ENCODE peak calls at places on chromosomes 1 and 21, in five cellular contexts. U is NT2/D1, H is lower lobe of right lung, K is testis, V is PC-3. L is an unnamed sample.
A peak's percentile ranks its signal among the peaks of the same experiment; 100 is the strongest.

GRCh38 chr1:207228987-207229386 is 92.5 kb upstream of the CD55 start:
- DNase-seq in U (no peak), H (no peak), K (no peak), V (no peak), L (no peak)

GRCh38 chr1:43564617-43565348 is 34.1 kb downstream of the PTPRF start:
- DNase-seq in U (no peak), H (no peak), K (no peak), V (no peak), L (no peak)

GRCh38 chr1:91806146-91806545 is 79.8 kb downstream of the TGFBR3 start:
- DNase-seq in U (no peak), H (no peak), K (no peak), V (no peak), L (no peak)

GRCh38 chr1:115790356-115790755 is 21.8 kb upstream of the CASQ2 start:
- DNase-seq in U (no peak), H (no peak), K (no peak), V (no peak), L (no peak)

GRCh38 chr1:89632213-89633102 is 462 bp upstream of the LRRC8C start:
- DNase-seq in U (peak; percentile 47), H (peak; percentile 90), K (peak; percentile 84), V (peak; percentile 74), L (peak; percentile 94)

GRCh38 chr1:207316622-207317510 is 4.6 kb upstream of the CD55 start:
- DNase-seq in U (no peak), H (no peak), K (no peak), V (peak; percentile 100), L (no peak)

GRCh38 chr21:33244781-33245105 is 15.0 kb downstream of the IFNAR2 start:
- DNase-seq in U (no peak), H (no peak), K (no peak), V (no peak), L (no peak)

GRCh38 chr1:248611883-248612282 is 14.4 kb upstream of the OR2T10 start:
- DNase-seq in U (no peak), H (no peak), K (no peak), V (peak; percentile 42), L (no peak)

GRCh38 chr1:154972517-154973343 is 1.8 kb upstream of the CKS1B start:
- DNase-seq in U (peak; percentile 99), H (peak; percentile 82), K (peak; percentile 46), V (peak; percentile 99), L (peak; percentile 94)

GRCh38 chr1:33002006-33002405 is 34.7 kb downstream of the AK2 start:
- DNase-seq in U (no peak), H (no peak), K (no peak), V (no peak), L (no peak)

GRCh38 chr21:43734131-43734634 is 15.3 kb downstream of the PDXK start:
- DNase-seq in U (no peak), H (no peak), K (no peak), V (no peak), L (no peak)

GRCh38 chr1:156912861-156913808 is 7.3 kb upstream of the LRRC71 start:
- DNase-seq in U (no peak), H (peak; percentile 68), K (peak; percentile 65), V (no peak), L (no peak)

GRCh38 chr1:24906760-24907490 is 23.2 kb downstream of the RUNX3 start:
- DNase-seq in U (no peak), H (peak; percentile 20), K (no peak), V (no peak), L (peak; percentile 62)

GRCh38 chr1:182183606-182184005 is 122.1 kb upstream of the ZNF648 start:
- DNase-seq in U (no peak), H (no peak), K (no peak), V (peak; percentile 14), L (no peak)

GRCh38 chr1:241336335-241336734 is 20.7 kb downstream of the RGS7 start:
- DNase-seq in U (no peak), H (no peak), K (no peak), V (peak; percentile 82), L (no peak)

GRCh38 chr1:64167176-64167575 is 36.2 kb upstream of the UBE2U start:
- DNase-seq in U (no peak), H (no peak), K (no peak), V (no peak), L (no peak)

GRCh38 chr1:179599623-179600249 is 8.1 kb downstream of the TDRD5 start:
- DNase-seq in U (no peak), H (no peak), K (peak; percentile 41), V (peak; percentile 71), L (no peak)

GRCh38 chr1:156963621-156964020 is 43.2 kb downstream of the LRRC71 start:
- DNase-seq in U (no peak), H (peak; percentile 65), K (no peak), V (no peak), L (no peak)

GRCh38 chr1:156832434-156832833 is 15.8 kb upstream of the SH2D2A start:
- DNase-seq in U (no peak), H (no peak), K (no peak), V (no peak), L (peak; percentile 17)

GRCh38 chr1:21517161-21517589 is 8.0 kb downstream of the ALPL start:
- DNase-seq in U (no peak), H (peak; percentile 71), K (no peak), V (no peak), L (peak; percentile 15)

GRCh38 chr1:224132901-224133300 is 19.0 kb downstream of the FBXO28 start:
- DNase-seq in U (no peak), H (no peak), K (no peak), V (peak; percentile 45), L (no peak)

GRCh38 chr1:25168193-25169071 is 63.9 kb downstream of the SYF2 start:
- DNase-seq in U (no peak), H (no peak), K (no peak), V (peak; percentile 61), L (no peak)

GRCh38 chr1:233299450-233299849 is 3.9 kb upstream of the PCNX2 start:
- DNase-seq in U (no peak), H (no peak), K (no peak), V (peak; percentile 24), L (no peak)

GRCh38 chr1:214378492-214378891 is 97.5 kb downstream of the SMYD2 start:
- DNase-seq in U (no peak), H (no peak), K (no peak), V (no peak), L (no peak)
- H3K36me3 ChIP-seq in U (peaks cover 85% of the 10 kb centered on the region), H (peaks cover 24% of the 10 kb centered on the region), K (no peaks in the 10 kb centered on the region), V (peaks cover 21% of the 10 kb centered on the region), L (peaks cover 25% of the 10 kb centered on the region)

DNA sequence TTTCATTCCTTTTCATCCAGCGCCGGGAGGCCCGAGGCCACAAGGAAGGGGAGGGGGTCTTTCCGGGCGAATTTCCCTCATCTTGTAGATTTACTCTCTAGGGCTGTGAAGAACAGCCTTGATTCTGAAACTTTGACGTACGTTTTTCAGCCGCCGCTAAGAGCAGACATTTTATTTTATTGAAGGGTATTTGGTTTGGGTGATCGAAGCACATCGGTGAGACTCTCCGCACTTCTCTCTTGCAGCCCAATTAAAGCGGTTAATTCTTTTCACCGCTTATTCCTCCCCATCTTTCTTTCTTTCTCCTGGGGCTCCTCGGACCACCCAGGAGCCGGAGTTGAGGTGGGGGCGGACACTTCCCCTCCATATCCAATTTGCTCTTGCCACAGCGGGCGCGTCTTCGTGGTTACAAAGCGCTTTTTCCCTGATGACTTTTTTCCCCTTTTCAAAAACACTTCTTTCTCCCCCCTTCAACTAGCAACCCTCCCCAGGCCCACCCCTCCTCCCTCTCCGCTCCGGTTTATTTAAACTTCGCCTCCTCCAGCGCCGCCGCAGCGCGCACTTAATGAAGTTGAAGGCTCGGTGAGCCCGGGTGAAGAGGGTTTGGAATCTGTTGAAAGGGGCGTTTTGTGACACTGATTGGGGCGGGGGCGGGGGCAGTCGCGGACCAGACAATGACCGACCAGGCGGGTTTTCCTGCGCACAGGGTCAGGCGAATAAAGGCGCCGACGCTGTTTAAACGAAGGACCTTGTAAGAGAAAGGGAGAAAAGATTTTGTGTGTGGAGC is 5.9 kb downstream of the FOXD2 start:
- DNase-seq in U (no peak), H (no peak), K (no peak), V (no peak), L (no peak)
- H3K4me3 ChIP-seq in U (peak overlapping the region; percentile 33), H (no peak overlapping the region), K (no peak overlapping the region), V (no peak overlapping the region), L (no peak overlapping the region)

GRCh38 chr1:212457740-212458338 is 25.1 kb downstream of the NENF start:
- DNase-seq in U (peak; percentile 91), H (no peak), K (peak; percentile 64), V (peak; percentile 91), L (no peak)
- H3K36me3 ChIP-seq in U (no peaks in the 10 kb centered on the region), H (no peaks in the 10 kb centered on the region), K (no peaks in the 10 kb centered on the region), V (no peaks in the 10 kb centered on the region), L (no peaks in the 10 kb centered on the region)

GRCh38 chr1:62687421-62687902 is 724 bp downstream of the DOCK7 start:
- DNase-seq in U (no peak), H (no peak), K (peak; percentile 55), V (peak; percentile 42), L (peak; percentile 78)
- H3K4me3 ChIP-seq in U (peak overlapping the region; percentile 73), H (peak overlapping the region; percentile 70), K (peak overlapping the region; percentile 96), V (peak overlapping the region; percentile 85), L (peak overlapping the region; percentile 72)

DNA sequence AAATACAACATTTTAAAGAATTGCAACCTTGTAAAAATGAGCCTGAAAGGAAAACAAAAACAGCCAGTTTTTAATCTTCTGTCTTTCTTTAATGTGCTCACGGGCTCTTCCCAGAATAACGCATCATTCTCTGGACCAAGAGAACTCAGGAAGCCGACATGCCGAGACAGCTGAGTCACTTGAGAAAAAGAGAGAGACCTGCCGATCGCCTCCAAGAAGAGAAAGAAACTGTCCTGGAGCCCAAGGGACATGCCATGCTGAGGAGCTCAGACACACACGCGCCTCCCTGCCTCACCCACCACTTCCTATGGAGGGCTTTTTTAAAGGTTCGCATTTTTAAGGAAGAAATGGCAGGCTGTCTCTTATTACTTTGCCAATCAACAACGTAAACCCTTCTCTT is 176.4 kb downstream of the ZNF281 start:
- DNase-seq in U (peak; percentile 20), H (no peak), K (no peak), V (peak; percentile 46), L (no peak)
- H3K36me3 ChIP-seq in U (no peaks in the 10 kb centered on the region), H (no peaks in the 10 kb centered on the region), K (no peaks in the 10 kb centered on the region), V (no peaks in the 10 kb centered on the region), L (no peaks in the 10 kb centered on the region)